ENCODE peak calls at places on chromosome 10, in eight cellular contexts. One of them, this sample, is unnamed.

GRCh38 chr10:128180843-128181242 is 54.6 kb upstream of the MKI67 start:
- DNase-seq in neuronal stem cell: no peak
- DNase-seq in posterior cingulate gyrus: no peak
- DNase-seq in stimulated activated CD4-positive, alpha-beta T cell treated with anti-CD3 and anti-CD28 coated beads, Interleukin-4, amount 100 ng/mL, for 24 hours: peak
- DNase-seq in germinal center: no peak
- DNase-seq in naive thymus-derived CD8-positive, alpha-beta T cell: peak
- DNase-seq in B cell: no peak
- DNase-seq in IMR-90: no peak
- DNase-seq in this sample: no peak

GRCh38 chr10:49299816-49300139 is 808 bp downstream of the C10orf71 start:
- DNase-seq in neuronal stem cell: no peak
- DNase-seq in posterior cingulate gyrus: no peak
- DNase-seq in stimulated activated CD4-positive, alpha-beta T cell treated with anti-CD3 and anti-CD28 coated beads, Interleukin-4, amount 100 ng/mL, for 24 hours: no peak
- DNase-seq in germinal center: peak
- DNase-seq in naive thymus-derived CD8-positive, alpha-beta T cell: no peak
- DNase-seq in B cell: peak
- DNase-seq in IMR-90: no peak
- DNase-seq in this sample: no peak

GRCh38 chr10:86710987-86711236 is 42.6 kb downstream of the LDB3 start:
- DNase-seq in neuronal stem cell: no peak
- DNase-seq in posterior cingulate gyrus: no peak
- DNase-seq in stimulated activated CD4-positive, alpha-beta T cell treated with anti-CD3 and anti-CD28 coated beads, Interleukin-4, amount 100 ng/mL, for 24 hours: no peak
- DNase-seq in germinal center: no peak
- DNase-seq in naive thymus-derived CD8-positive, alpha-beta T cell: no peak
- DNase-seq in B cell: no peak
- DNase-seq in IMR-90: no peak
- DNase-seq in this sample: no peak

GRCh38 chr10:110500515-110500905 is 2.8 kb downstream of the DUSP5 start:
- DNase-seq in neuronal stem cell: no peak
- DNase-seq in posterior cingulate gyrus: no peak
- DNase-seq in stimulated activated CD4-positive, alpha-beta T cell treated with anti-CD3 and anti-CD28 coated beads, Interleukin-4, amount 100 ng/mL, for 24 hours: no peak
- DNase-seq in germinal center: no peak
- DNase-seq in naive thymus-derived CD8-positive, alpha-beta T cell: no peak
- DNase-seq in B cell: no peak
- DNase-seq in IMR-90: peak
- DNase-seq in this sample: peak

GRCh38 chr10:218753-219152 is 83.5 kb downstream of the ZMYND11 start:
- DNase-seq in neuronal stem cell: no peak
- DNase-seq in posterior cingulate gyrus: no peak
- DNase-seq in stimulated activated CD4-positive, alpha-beta T cell treated with anti-CD3 and anti-CD28 coated beads, Interleukin-4, amount 100 ng/mL, for 24 hours: no peak
- DNase-seq in germinal center: no peak
- DNase-seq in naive thymus-derived CD8-positive, alpha-beta T cell: no peak
- DNase-seq in B cell: no peak
- DNase-seq in IMR-90: no peak
- DNase-seq in this sample: no peak

GRCh38 chr10:50417906-50418697 is 166.8 kb upstream of the ASAH2 start:
- DNase-seq in neuronal stem cell: peak
- DNase-seq in posterior cingulate gyrus: peak
- DNase-seq in stimulated activated CD4-positive, alpha-beta T cell treated with anti-CD3 and anti-CD28 coated beads, Interleukin-4, amount 100 ng/mL, for 24 hours: peak
- DNase-seq in germinal center: peak
- DNase-seq in naive thymus-derived CD8-positive, alpha-beta T cell: no peak
- DNase-seq in B cell: peak
- DNase-seq in IMR-90: peak
- DNase-seq in this sample: peak

GRCh38 chr10:110354322-110354766 is 49.6 kb upstream of the SMNDC1 start:
- DNase-seq in neuronal stem cell: peak
- DNase-seq in posterior cingulate gyrus: peak
- DNase-seq in stimulated activated CD4-positive, alpha-beta T cell treated with anti-CD3 and anti-CD28 coated beads, Interleukin-4, amount 100 ng/mL, for 24 hours: peak
- DNase-seq in germinal center: peak
- DNase-seq in naive thymus-derived CD8-positive, alpha-beta T cell: peak
- DNase-seq in B cell: peak
- DNase-seq in IMR-90: peak
- DNase-seq in this sample: peak

GRCh38 chr10:112858990-112859520 is 91.0 kb upstream of the TCF7L2 start:
- DNase-seq in neuronal stem cell: no peak
- DNase-seq in posterior cingulate gyrus: no peak
- DNase-seq in stimulated activated CD4-positive, alpha-beta T cell treated with anti-CD3 and anti-CD28 coated beads, Interleukin-4, amount 100 ng/mL, for 24 hours: no peak
- DNase-seq in germinal center: no peak
- DNase-seq in naive thymus-derived CD8-positive, alpha-beta T cell: no peak
- DNase-seq in B cell: no peak
- DNase-seq in IMR-90: no peak
- DNase-seq in this sample: no peak

GRCh38 chr10:72794260-72794659 is 99.3 kb upstream of the OIT3 start:
- DNase-seq in neuronal stem cell: no peak
- DNase-seq in posterior cingulate gyrus: no peak
- DNase-seq in stimulated activated CD4-positive, alpha-beta T cell treated with anti-CD3 and anti-CD28 coated beads, Interleukin-4, amount 100 ng/mL, for 24 hours: no peak
- DNase-seq in germinal center: no peak
- DNase-seq in naive thymus-derived CD8-positive, alpha-beta T cell: no peak
- DNase-seq in B cell: no peak
- DNase-seq in IMR-90: peak
- DNase-seq in this sample: no peak

GRCh38 chr10:114328876-114329275 is 75.4 kb downstream of the AFAP1L2 start:
- DNase-seq in neuronal stem cell: no peak
- DNase-seq in posterior cingulate gyrus: no peak
- DNase-seq in stimulated activated CD4-positive, alpha-beta T cell treated with anti-CD3 and anti-CD28 coated beads, Interleukin-4, amount 100 ng/mL, for 24 hours: no peak
- DNase-seq in germinal center: no peak
- DNase-seq in naive thymus-derived CD8-positive, alpha-beta T cell: no peak
- DNase-seq in B cell: no peak
- DNase-seq in IMR-90: no peak
- DNase-seq in this sample: peak

GRCh38 chr10:13751191-13751764 is 164.5 kb downstream of the PRPF18 start:
- DNase-seq in neuronal stem cell: no peak
- DNase-seq in posterior cingulate gyrus: no peak
- DNase-seq in stimulated activated CD4-positive, alpha-beta T cell treated with anti-CD3 and anti-CD28 coated beads, Interleukin-4, amount 100 ng/mL, for 24 hours: no peak
- DNase-seq in germinal center: no peak
- DNase-seq in naive thymus-derived CD8-positive, alpha-beta T cell: no peak
- DNase-seq in B cell: no peak
- DNase-seq in IMR-90: no peak
- DNase-seq in this sample: no peak

GRCh38 chr10:27745719-27746363 is at the start of gene MKX:
- DNase-seq in neuronal stem cell: peak
- DNase-seq in posterior cingulate gyrus: no peak
- DNase-seq in stimulated activated CD4-positive, alpha-beta T cell treated with anti-CD3 and anti-CD28 coated beads, Interleukin-4, amount 100 ng/mL, for 24 hours: peak
- DNase-seq in germinal center: no peak
- DNase-seq in naive thymus-derived CD8-positive, alpha-beta T cell: no peak
- DNase-seq in B cell: peak
- DNase-seq in IMR-90: peak
- DNase-seq in this sample: peak

GRCh38 chr10:112132429-112132828 is 51.1 kb downstream of the GPAM start:
- DNase-seq in neuronal stem cell: no peak
- DNase-seq in posterior cingulate gyrus: no peak
- DNase-seq in stimulated activated CD4-positive, alpha-beta T cell treated with anti-CD3 and anti-CD28 coated beads, Interleukin-4, amount 100 ng/mL, for 24 hours: no peak
- DNase-seq in germinal center: no peak
- DNase-seq in naive thymus-derived CD8-positive, alpha-beta T cell: no peak
- DNase-seq in B cell: no peak
- DNase-seq in IMR-90: no peak
- DNase-seq in this sample: no peak

GRCh38 chr10:77756319-77757232 is 119.0 kb upstream of the KCNMA1 start:
- DNase-seq in neuronal stem cell: peak
- DNase-seq in posterior cingulate gyrus: peak
- DNase-seq in stimulated activated CD4-positive, alpha-beta T cell treated with anti-CD3 and anti-CD28 coated beads, Interleukin-4, amount 100 ng/mL, for 24 hours: no peak
- DNase-seq in germinal center: peak
- DNase-seq in naive thymus-derived CD8-positive, alpha-beta T cell: no peak
- DNase-seq in B cell: no peak
- DNase-seq in IMR-90: peak
- DNase-seq in this sample: peak

This sample was measured in MG63.